ENCODE peak calls at places on chromosomes 13 and 19, in seven cellular contexts. One of them, this sample, is unnamed.

GRCh38 chr19:10835089-10835753 is 791 bp downstream of the TMED1 start:
- DNase-seq in Kasumi-1: no peak
- DNase-seq in astrocyte of the spinal cord: no peak
- DNase-seq in BJ: no peak
- DNase-seq in caudate nucleus: no peak
- DNase-seq in renal cortical epithelial cell: peak
- DNase-seq in NCI-H1694 treated with DMSO at 0.1 percent for 48 hours: no peak
- DNase-seq in this sample: no peak

GRCh38 chr19:55210120-55210493 is 806 bp upstream of the PTPRH start:
- DNase-seq in Kasumi-1: no peak
- DNase-seq in astrocyte of the spinal cord: peak
- DNase-seq in BJ: peak
- DNase-seq in caudate nucleus: no peak
- DNase-seq in renal cortical epithelial cell: peak
- DNase-seq in NCI-H1694 treated with DMSO at 0.1 percent for 48 hours: no peak
- DNase-seq in this sample: no peak

GRCh38 chr13:59103004-59103768 is 1060.5 kb downstream of the DIAPH3 start:
- DNase-seq in Kasumi-1: no peak
- DNase-seq in astrocyte of the spinal cord: peak
- DNase-seq in BJ: no peak
- DNase-seq in caudate nucleus: no peak
- DNase-seq in renal cortical epithelial cell: no peak
- DNase-seq in NCI-H1694 treated with DMSO at 0.1 percent for 48 hours: peak
- DNase-seq in this sample: no peak

GRCh38 chr13:84131249-84131648 is 249.0 kb upstream of the SLITRK1 start:
- DNase-seq in Kasumi-1: no peak
- DNase-seq in astrocyte of the spinal cord: no peak
- DNase-seq in BJ: no peak
- DNase-seq in caudate nucleus: no peak
- DNase-seq in renal cortical epithelial cell: no peak
- DNase-seq in NCI-H1694 treated with DMSO at 0.1 percent for 48 hours: no peak
- DNase-seq in this sample: no peak

GRCh38 chr13:82747331-82747730 is 1134.9 kb downstream of the SLITRK1 start:
- DNase-seq in Kasumi-1: no peak
- DNase-seq in astrocyte of the spinal cord: no peak
- DNase-seq in BJ: no peak
- DNase-seq in caudate nucleus: no peak
- DNase-seq in renal cortical epithelial cell: peak
- DNase-seq in NCI-H1694 treated with DMSO at 0.1 percent for 48 hours: no peak
- DNase-seq in this sample: no peak

GRCh38 chr13:50969691-50970090 is 60.1 kb downstream of the RNASEH2B start:
- DNase-seq in Kasumi-1: no peak
- DNase-seq in astrocyte of the spinal cord: peak
- DNase-seq in BJ: no peak
- DNase-seq in caudate nucleus: no peak
- DNase-seq in renal cortical epithelial cell: peak
- DNase-seq in NCI-H1694 treated with DMSO at 0.1 percent for 48 hours: peak
- DNase-seq in this sample: no peak

GRCh38 chr13:53272873-53273272 is 244.3 kb downstream of the OLFM4 start:
- DNase-seq in Kasumi-1: peak
- DNase-seq in astrocyte of the spinal cord: no peak
- DNase-seq in BJ: no peak
- DNase-seq in caudate nucleus: no peak
- DNase-seq in renal cortical epithelial cell: no peak
- DNase-seq in NCI-H1694 treated with DMSO at 0.1 percent for 48 hours: no peak
- DNase-seq in this sample: no peak

GRCh38 chr19:1844536-1845515 is 3.5 kb downstream of the REXO1 start:
- DNase-seq in Kasumi-1: no peak
- DNase-seq in astrocyte of the spinal cord: no peak
- DNase-seq in BJ: no peak
- DNase-seq in caudate nucleus: no peak
- DNase-seq in renal cortical epithelial cell: no peak
- DNase-seq in NCI-H1694 treated with DMSO at 0.1 percent for 48 hours: no peak
- DNase-seq in this sample: no peak

GRCh38 chr13:109545964-109546363 is 240.4 kb downstream of the IRS2 start:
- DNase-seq in Kasumi-1: no peak
- DNase-seq in astrocyte of the spinal cord: no peak
- DNase-seq in BJ: no peak
- DNase-seq in caudate nucleus: no peak
- DNase-seq in renal cortical epithelial cell: no peak
- DNase-seq in NCI-H1694 treated with DMSO at 0.1 percent for 48 hours: no peak
- DNase-seq in this sample: no peak

GRCh38 chr19:8831832-8832131 is 322 bp downstream of the ZNF558 start:
- DNase-seq in Kasumi-1: peak
- DNase-seq in astrocyte of the spinal cord: no peak
- DNase-seq in BJ: peak
- DNase-seq in caudate nucleus: no peak
- DNase-seq in renal cortical epithelial cell: no peak
- DNase-seq in NCI-H1694 treated with DMSO at 0.1 percent for 48 hours: peak
- DNase-seq in this sample: no peak

GRCh38 chr19:10142701-10143375 is 23.1 kb upstream of the EIF3G start:
- DNase-seq in Kasumi-1: no peak
- DNase-seq in astrocyte of the spinal cord: no peak
- DNase-seq in BJ: no peak
- DNase-seq in caudate nucleus: no peak
- DNase-seq in renal cortical epithelial cell: no peak
- DNase-seq in NCI-H1694 treated with DMSO at 0.1 percent for 48 hours: no peak
- DNase-seq in this sample: no peak

GRCh38 chr19:54172764-54173699 is at the start of gene TMC4:
- DNase-seq in Kasumi-1: no peak
- DNase-seq in astrocyte of the spinal cord: no peak
- DNase-seq in BJ: no peak
- DNase-seq in caudate nucleus: no peak
- DNase-seq in renal cortical epithelial cell: no peak
- DNase-seq in NCI-H1694 treated with DMSO at 0.1 percent for 48 hours: no peak
- DNase-seq in this sample: no peak

GRCh38 chr13:27556109-27556508 is 64.2 kb downstream of the LNX2 start:
- DNase-seq in Kasumi-1: no peak
- DNase-seq in astrocyte of the spinal cord: peak
- DNase-seq in BJ: no peak
- DNase-seq in caudate nucleus: no peak
- DNase-seq in renal cortical epithelial cell: peak
- DNase-seq in NCI-H1694 treated with DMSO at 0.1 percent for 48 hours: no peak
- DNase-seq in this sample: no peak

GRCh38 chr19:13089139-13089856 is 13.4 kb downstream of the LYL1 start:
- DNase-seq in Kasumi-1: peak
- DNase-seq in astrocyte of the spinal cord: no peak
- DNase-seq in BJ: no peak
- DNase-seq in caudate nucleus: no peak
- DNase-seq in renal cortical epithelial cell: no peak
- DNase-seq in NCI-H1694 treated with DMSO at 0.1 percent for 48 hours: no peak
- DNase-seq in this sample: no peak

GRCh38 chr19:31263317-31263716 is 85.9 kb downstream of the TSHZ3 start:
- DNase-seq in Kasumi-1: no peak
- DNase-seq in astrocyte of the spinal cord: no peak
- DNase-seq in BJ: no peak
- DNase-seq in caudate nucleus: no peak
- DNase-seq in renal cortical epithelial cell: no peak
- DNase-seq in NCI-H1694 treated with DMSO at 0.1 percent for 48 hours: no peak
- DNase-seq in this sample: no peak

GRCh38 chr13:102643656-102644055 is 46.9 kb downstream of the TPP2 start:
- DNase-seq in Kasumi-1: no peak
- DNase-seq in astrocyte of the spinal cord: no peak
- DNase-seq in BJ: no peak
- DNase-seq in caudate nucleus: no peak
- DNase-seq in renal cortical epithelial cell: no peak
- DNase-seq in NCI-H1694 treated with DMSO at 0.1 percent for 48 hours: no peak
- DNase-seq in this sample: no peak

GRCh38 chr19:4678881-4679379 is 8.8 kb upstream of the MYDGF start:
- DNase-seq in Kasumi-1: no peak
- DNase-seq in astrocyte of the spinal cord: peak
- DNase-seq in BJ: no peak
- DNase-seq in caudate nucleus: no peak
- DNase-seq in renal cortical epithelial cell: no peak
- DNase-seq in NCI-H1694 treated with DMSO at 0.1 percent for 48 hours: no peak
- DNase-seq in this sample: no peak

GRCh38 chr13:35891973-35892441 is 239.2 kb downstream of the DCLK1 start:
- DNase-seq in Kasumi-1: no peak
- DNase-seq in astrocyte of the spinal cord: peak
- DNase-seq in BJ: no peak
- DNase-seq in caudate nucleus: no peak
- DNase-seq in renal cortical epithelial cell: peak
- DNase-seq in NCI-H1694 treated with DMSO at 0.1 percent for 48 hours: no peak
- DNase-seq in this sample: no peak

This sample was measured in frontal cortex.